ENCODE peak calls at places on chromosomes 7 and 10, in eight cellular contexts. W is lung; V is Panc1; A is lower lobe of right lung; S is A673; B is adrenal gland; M is dorsolateral prefrontal cortex; Z is CD8-positive, alpha-beta T cell. T is an unnamed sample.

GRCh38 chr10:118041316-118041715 is 5.4 kb downstream of the RAB11FIP2 start:
- DNase-seq in A (no peak), V (no peak), B (no peak), W (no peak), S (no peak), M (no peak), Z (no peak), T (no peak)

GRCh38 chr7:150716368-150716767 is at the start of gene GIMAP1:
- DNase-seq in B (peak), M (no peak), A (no peak), W (no peak), V (no peak), Z (peak), S (no peak), T (peak)

GRCh38 chr10:101768791-101769170 is 7.1 kb downstream of the FGF8 start:
- DNase-seq in Z (no peak), V (no peak), W (no peak), A (no peak), M (no peak), S (no peak), B (no peak), T (no peak)

GRCh38 chr7:70093496-70093895 is 495.2 kb downstream of the AUTS2 start:
- DNase-seq in V (no peak), B (peak), Z (no peak), W (no peak), A (no peak), M (no peak), S (no peak), T (no peak)

GRCh38 chr7:127250312-127251047 is 2.3 kb downstream of the GRM8 start:
- DNase-seq in M (no peak), V (no peak), W (no peak), B (no peak), S (peak), A (no peak), Z (no peak), T (no peak)

GRCh38 chr7:150404172-150404784 is 25.1 kb downstream of the ZNF775 start:
- DNase-seq in M (no peak), A (no peak), W (no peak), V (no peak), Z (no peak), S (no peak), B (no peak), T (no peak)

GRCh38 chr10:50554381-50554994 is 69.3 kb downstream of the SGMS1 start:
- DNase-seq in V (no peak), B (no peak), A (no peak), M (no peak), Z (no peak), W (no peak), S (no peak), T (peak)

GRCh38 chr10:29757551-29758297 is 123.0 kb upstream of the SVIL start:
- DNase-seq in W (no peak), V (no peak), Z (no peak), B (peak), A (no peak), S (peak), M (no peak), T (no peak)

GRCh38 chr7:66927348-66927948 is 6.4 kb downstream of the TMEM248 start:
- DNase-seq in V (no peak), M (no peak), B (peak), A (no peak), W (no peak), S (no peak), Z (no peak), T (no peak)

GRCh38 chr7:84614821-84615506 is 420.4 kb upstream of the SEMA3A start:
- DNase-seq in M (no peak), S (no peak), A (no peak), V (peak), W (no peak), Z (no peak), B (no peak), T (no peak)

GRCh38 chr10:24920907-24921881 is 31.2 kb downstream of the PRTFDC1 start:
- DNase-seq in S (peak), V (no peak), M (peak), Z (no peak), A (no peak), B (peak), W (peak), T (peak)

GRCh38 chr10:17984056-17984455 is 32.3 kb downstream of the SLC39A12 start:
- DNase-seq in Z (no peak), M (no peak), V (no peak), B (no peak), S (no peak), W (no peak), A (no peak), T (no peak)

GRCh38 chr7:120609136-120609753 is 248.7 kb downstream of the TSPAN12 start:
- DNase-seq in Z (no peak), B (no peak), W (no peak), M (no peak), A (no peak), V (no peak), S (no peak), T (no peak)

GRCh38 chr7:142063551-142064442 is 47.7 kb upstream of the MGAM2 start:
- DNase-seq in M (no peak), S (no peak), Z (no peak), W (no peak), B (no peak), A (no peak), V (no peak), T (no peak)

GRCh38 chr10:80202934-80203834 is 2.2 kb downstream of the ANXA11 start:
- DNase-seq in V (no peak), Z (peak), M (no peak), A (peak), B (peak), S (peak), W (peak), T (peak)

GRCh38 chr7:150620061-150620460 is 12.1 kb downstream of the GIMAP6 start:
- DNase-seq in B (no peak), V (no peak), W (no peak), S (no peak), Z (no peak), M (no peak), A (no peak), T (no peak)

GRCh38 chr7:80133361-80134104 is 1.1 kb upstream of the GNAI1 start:
- DNase-seq in Z (no peak), V (no peak), A (no peak), B (no peak), W (no peak), S (peak), M (no peak), T (no peak)

GRCh38 chr7:4268040-4268965 is 413.8 kb upstream of the FOXK1 start:
- DNase-seq in B (no peak), W (no peak), Z (no peak), M (no peak), V (no peak), S (no peak), A (no peak), T (no peak)

GRCh38 chr7:4267326-4268039 is 414.6 kb upstream of the FOXK1 start:
- DNase-seq in B (no peak), W (no peak), A (no peak), Z (no peak), V (no peak), M (no peak), S (no peak), T (no peak)

GRCh38 chr7:4266270-4267040 is 415.6 kb upstream of the FOXK1 start:
- DNase-seq in M (no peak), B (no peak), V (no peak), Z (no peak), W (no peak), S (no peak), A (no peak), T (no peak)

GRCh38 chr7:4265676-4266075 is 416.4 kb upstream of the FOXK1 start:
- DNase-seq in B (no peak), M (peak), V (no peak), Z (no peak), W (no peak), A (no peak), S (no peak), T (no peak)

DNA sequence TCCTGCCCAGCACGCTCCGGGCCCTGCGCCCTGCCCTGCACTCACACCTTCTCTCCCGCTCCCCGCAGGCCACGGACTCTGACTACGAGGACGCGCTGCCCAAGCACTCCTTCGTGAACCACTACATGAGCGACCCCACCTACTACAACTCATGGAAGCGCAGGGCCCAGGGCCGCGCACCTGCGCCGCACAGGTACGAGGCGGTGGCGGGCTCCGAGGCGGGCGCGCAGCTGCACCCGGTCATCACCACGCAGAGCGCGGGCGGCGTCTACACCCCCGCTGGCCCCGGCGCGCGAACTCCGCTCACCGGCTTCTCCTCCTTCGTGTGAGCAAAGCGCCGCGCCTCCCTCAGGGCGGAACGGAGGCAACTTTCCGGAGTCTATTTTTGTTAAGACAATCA is 417.0 kb upstream of the FOXK1 start:
- DNase-seq in M (peak), W (no peak), B (no peak), Z (no peak), S (no peak), A (no peak), V (no peak), T (no peak)
- H3K4me3 ChIP-seq in M (no peak), W (no peak), B (no peak), Z (no peak), S (no peak), A (no peak), V (no peak), T (no peak)

GRCh38 chr7:86913709-86914108 is 145.7 kb downstream of the ELAPOR2 start:
- DNase-seq in A (no peak), B (no peak), V (no peak), S (peak), Z (no peak), M (no peak), W (no peak), T (no peak)

GRCh38 chr7:86916277-86916825 is 143.1 kb downstream of the ELAPOR2 start:
- DNase-seq in V (no peak), S (no peak), W (no peak), B (no peak), M (no peak), A (no peak), Z (no peak), T (no peak)

GRCh38 chr7:86920154-86920553 is 139.3 kb downstream of the ELAPOR2 start:
- DNase-seq in V (no peak), B (no peak), A (no peak), M (no peak), Z (no peak), S (no peak), W (no peak), T (no peak)

GRCh38 chr7:86914468-86915054 is 144.9 kb downstream of the ELAPOR2 start:
- DNase-seq in V (no peak), Z (no peak), A (no peak), B (no peak), W (no peak), S (peak), M (no peak), T (no peak)

GRCh38 chr7:86918245-86918644 is 141.2 kb downstream of the ELAPOR2 start:
- DNase-seq in W (no peak), M (no peak), B (no peak), A (no peak), Z (no peak), S (no peak), V (no peak), T (no peak)
- H3K27ac ChIP-seq in W (no peak), M (no peak), B (no peak), A (no peak), Z (no peak), S (no peak), V (no peak), T (no peak)

GRCh38 chr10:6843477-6843876 is 263.4 kb upstream of the PRKCQ start:
- DNase-seq in A (no peak), W (no peak), Z (no peak), S (peak), B (no peak), V (no peak), M (peak), T (no peak)
- TF ChIP-seq CTCF in A (peak), W (no peak), Z (no peak), S (peak), B (no peak), V (no peak), M (peak), T (no peak)

GRCh38 chr10:104300002-104300735 is 31.2 kb downstream of the GSTO2 start:
- DNase-seq in Z (no peak), A (no peak), M (no peak), S (no peak), B (peak), V (no peak), W (no peak), T (no peak)
- H3K4me3 ChIP-seq in Z (no peak), A (no peak), M (no peak), S (no peak), B (no peak), V (no peak), W (no peak), T (peak)

DNA sequence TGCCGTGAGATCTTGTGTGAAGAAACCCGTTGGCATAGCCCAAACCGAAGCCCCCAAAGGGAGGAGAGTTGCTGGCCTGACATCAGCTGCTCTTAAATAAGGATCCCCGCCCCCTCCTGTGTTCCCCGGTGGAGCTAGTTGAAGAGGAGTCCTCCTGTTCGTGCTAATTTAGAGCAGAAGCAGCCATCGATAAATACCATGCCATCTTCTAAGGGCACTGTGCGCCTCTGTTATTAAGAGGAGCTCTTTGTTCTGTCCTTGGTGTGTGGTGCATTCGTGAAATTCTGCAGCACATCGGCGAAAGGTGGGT is 861 bp downstream of the KLHL7 start:
- DNase-seq in W (no peak), S (no peak), M (no peak), Z (no peak), B (no peak), A (no peak), V (no peak), T (no peak)
- H3K27ac ChIP-seq in W (peak), S (peak), M (peak), Z (peak), B (peak), A (peak), V (peak), T (peak)

GRCh38 chr7:19066109-19066508 is 51.3 kb downstream of the TWIST1 start:
- DNase-seq in M (no peak), B (no peak), S (no peak), Z (no peak), V (no peak), W (no peak), A (no peak), T (no peak)

GRCh38 chr7:19069842-19070241 is 47.6 kb downstream of the TWIST1 start:
- DNase-seq in W (no peak), A (no peak), B (no peak), Z (no peak), M (no peak), V (no peak), S (peak), T (no peak)
- TF ChIP-seq CTCF in W (no peak), A (no peak), B (no peak), Z (no peak), M (no peak), V (peak), S (peak), T (no peak)

GRCh38 chr7:6577369-6578113 is at the start of gene ZDHHC4:
- DNase-seq in B (peak), A (peak), S (peak), M (peak), V (no peak), W (peak), Z (peak), T (peak)

GRCh38 chr7:6576024-6576866 is 1.0 kb upstream of the ZDHHC4 start:
- DNase-seq in B (no peak), M (no peak), S (no peak), V (no peak), A (no peak), W (no peak), Z (no peak), T (no peak)

GRCh38 chr7:6579446-6579845 is 2.2 kb downstream of the ZDHHC4 start:
- DNase-seq in W (no peak), M (no peak), B (no peak), Z (no peak), V (no peak), S (peak), A (no peak), T (no peak)

GRCh38 chr7:6578114-6579084 is 1.1 kb downstream of the ZDHHC4 start:
- DNase-seq in W (no peak), Z (no peak), M (no peak), S (no peak), V (no peak), A (no peak), B (peak), T (no peak)

DNA sequence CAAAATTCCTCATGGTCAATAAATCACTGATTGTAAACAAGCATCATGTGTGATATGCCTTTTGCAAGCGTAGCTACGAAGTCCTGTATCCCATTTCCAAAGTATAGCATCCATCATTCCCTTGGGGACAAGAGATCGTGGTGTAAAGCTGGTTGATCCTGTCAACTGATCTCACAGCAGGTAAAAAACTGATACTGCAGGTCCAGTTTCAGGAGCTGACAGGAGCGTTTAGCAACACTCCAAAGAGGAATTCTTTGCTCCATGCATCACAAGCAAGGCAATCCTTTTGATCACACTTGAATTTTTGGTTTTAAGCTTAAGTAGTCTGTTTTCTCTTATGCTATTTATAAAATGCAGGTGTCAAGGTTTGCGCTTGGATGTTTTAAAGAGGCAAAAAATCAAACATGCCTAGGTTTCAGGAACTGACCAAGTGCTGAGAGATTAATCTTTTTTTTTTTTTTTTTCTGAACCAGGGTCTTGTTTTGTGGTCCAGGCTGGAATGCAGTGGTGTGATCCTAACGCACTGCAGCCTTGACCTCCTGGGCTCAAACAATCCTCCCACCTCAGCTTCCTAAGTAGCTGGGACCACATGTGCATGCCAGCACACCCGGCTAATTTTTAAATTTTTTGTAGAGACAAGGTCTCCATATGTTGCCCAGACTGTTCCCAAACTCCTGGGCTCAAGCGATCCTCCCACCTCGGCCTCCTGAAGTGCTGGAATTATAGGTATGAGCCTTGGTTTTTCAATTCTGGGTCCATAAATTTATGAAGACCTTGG is 1.8 kb upstream of the ZDHHC4 start:
- DNase-seq in V (no peak), Z (no peak), S (no peak), A (no peak), W (no peak), M (no peak), B (no peak), T (no peak)
- H3K4me3 ChIP-seq in V (no peak), Z (no peak), S (no peak), A (no peak), W (no peak), M (no peak), B (no peak), T (no peak)